ENCODE peak calls at places on chromosomes 16 and 17, in six cellular contexts. O, V, G, U, K and Q are unnamed samples.

GRCh38 chr17:66296289-66296725 is 6.1 kb upstream of the PRKCA start:
- DNase-seq in O (no peak), V (no peak), G (no peak), U (no peak), K (no peak), Q (no peak)

GRCh38 chr16:6827272-6827671 is 505.4 kb upstream of the RBFOX1 start:
- DNase-seq in O (no peak), V (no peak), G (no peak), U (no peak), K (no peak), Q (no peak)

GRCh38 chr17:12727076-12727750 is 61.5 kb downstream of the MYOCD start:
- DNase-seq in O (no peak), V (peak; percentile 30), G (no peak), U (peak; percentile 56), K (no peak), Q (no peak)

GRCh38 chr17:26809033-26809432 is 484.9 kb upstream of the WSB1 start:
- DNase-seq in O (no peak), V (no peak), G (no peak), U (no peak), K (no peak), Q (no peak)

GRCh38 chr16:58503863-58504688 is 4.1 kb downstream of the NDRG4 start:
- DNase-seq in O (no peak), V (no peak), G (no peak), U (no peak), K (no peak), Q (no peak)

GRCh38 chr17:71084219-71084618 is 914.9 kb downstream of the KCNJ2 start:
- DNase-seq in O (no peak), V (no peak), G (peak; percentile 62), U (peak; percentile 53), K (peak; percentile 52), Q (no peak)

GRCh38 chr17:2517539-2517938 is 5.9 kb upstream of the METTL16 start:
- DNase-seq in O (no peak), V (no peak), G (no peak), U (no peak), K (no peak), Q (no peak)

GRCh38 chr16:54176376-54176901 is 110.1 kb downstream of the IRX3 start:
- DNase-seq in O (no peak), V (no peak), G (peak; percentile 87), U (no peak), K (peak; percentile 35), Q (no peak)

GRCh38 chr17:42354956-42355843 is 33.0 kb downstream of the STAT3 start:
- DNase-seq in O (no peak), V (no peak), G (no peak), U (peak; percentile 29), K (no peak), Q (no peak)